ENCODE peak calls at places on chromosomes 13 and 19, in nine cellular contexts. One of them, this sample, is unnamed. For H3K9me3 and H3K27me3, the result is how much of the 10 kb centered on the place peaks cover.

GRCh38 chr13:80577951-80578670 is 237.2 kb upstream of the SPRY2 start:
- DNase-seq in pancreas: peak
- DNase-seq in PC-3: no peak
- DNase-seq in H9: no peak
- DNase-seq in tibial nerve: no peak
- DNase-seq in SJSA1: no peak
- DNase-seq in SJCRH30: no peak
- DNase-seq in MM.1S: no peak
- DNase-seq in ovary: no peak
- DNase-seq in this sample: peak

GRCh38 chr13:36674337-36675212 is 755 bp downstream of the SERTM1 start:
- DNase-seq in H9: peak
- DNase-seq in ovary: no peak
- DNase-seq in pancreas: peak
- DNase-seq in tibial nerve: no peak
- DNase-seq in SJSA1: no peak
- DNase-seq in PC-3: no peak
- DNase-seq in SJCRH30: no peak
- DNase-seq in MM.1S: no peak
- DNase-seq in this sample: peak

GRCh38 chr13:102291587-102292218 is 110.1 kb downstream of the FGF14 start:
- DNase-seq in ovary: no peak
- DNase-seq in MM.1S: no peak
- DNase-seq in pancreas: no peak
- DNase-seq in SJSA1: no peak
- DNase-seq in H9: peak
- DNase-seq in SJCRH30: no peak
- DNase-seq in tibial nerve: no peak
- DNase-seq in PC-3: no peak
- DNase-seq in this sample: no peak

GRCh38 chr13:60448907-60449510 is 52.0 kb downstream of the TDRD3 start:
- DNase-seq in SJCRH30: peak
- DNase-seq in PC-3: peak
- DNase-seq in H9: no peak
- DNase-seq in MM.1S: no peak
- DNase-seq in SJSA1: no peak
- DNase-seq in ovary: no peak
- DNase-seq in pancreas: no peak
- DNase-seq in tibial nerve: peak
- DNase-seq in this sample: no peak

GRCh38 chr19:29967623-29968022 is 25.6 kb downstream of the URI1 start:
- DNase-seq in SJCRH30: peak
- DNase-seq in SJSA1: no peak
- DNase-seq in pancreas: no peak
- DNase-seq in tibial nerve: no peak
- DNase-seq in MM.1S: no peak
- DNase-seq in ovary: no peak
- DNase-seq in PC-3: no peak
- DNase-seq in H9: no peak
- DNase-seq in this sample: no peak

GRCh38 chr13:64272681-64273080 is 2857.0 kb upstream of the PCDH20 start:
- DNase-seq in PC-3: no peak
- DNase-seq in pancreas: no peak
- DNase-seq in H9: no peak
- DNase-seq in ovary: no peak
- DNase-seq in SJSA1: no peak
- DNase-seq in MM.1S: no peak
- DNase-seq in SJCRH30: no peak
- DNase-seq in tibial nerve: no peak
- DNase-seq in this sample: no peak

GRCh38 chr13:27857271-27857670 is 62.5 kb upstream of the PDX1 start:
- DNase-seq in H9: no peak
- DNase-seq in SJSA1: no peak
- DNase-seq in pancreas: no peak
- DNase-seq in ovary: no peak
- DNase-seq in PC-3: no peak
- DNase-seq in SJCRH30: peak
- DNase-seq in MM.1S: no peak
- DNase-seq in tibial nerve: no peak
- DNase-seq in this sample: no peak

GRCh38 chr13:32639502-32640105 is 53.4 kb downstream of the PDS5B start:
- DNase-seq in H9: no peak
- DNase-seq in tibial nerve: peak
- DNase-seq in SJSA1: peak
- DNase-seq in pancreas: no peak
- DNase-seq in ovary: peak
- DNase-seq in SJCRH30: peak
- DNase-seq in PC-3: peak
- DNase-seq in MM.1S: peak
- DNase-seq in this sample: no peak

GRCh38 chr13:55999709-56000108 is 1141.0 kb upstream of the PRR20A start:
- DNase-seq in MM.1S: no peak
- DNase-seq in pancreas: no peak
- DNase-seq in H9: no peak
- DNase-seq in ovary: no peak
- DNase-seq in SJSA1: no peak
- DNase-seq in tibial nerve: no peak
- DNase-seq in PC-3: no peak
- DNase-seq in SJCRH30: peak
- DNase-seq in this sample: no peak

GRCh38 chr19:40283414-40284250 is 1.5 kb downstream of the AKT2 start:
- DNase-seq in ovary: no peak
- DNase-seq in MM.1S: no peak
- DNase-seq in SJSA1: no peak
- DNase-seq in H9: no peak
- DNase-seq in pancreas: peak
- DNase-seq in tibial nerve: no peak
- DNase-seq in SJCRH30: peak
- DNase-seq in PC-3: no peak
- DNase-seq in this sample: no peak

GRCh38 chr13:95535243-95535642 is 17.3 kb upstream of the CLDN10 start:
- DNase-seq in H9: no peak
- DNase-seq in SJSA1: peak
- DNase-seq in tibial nerve: no peak
- DNase-seq in SJCRH30: no peak
- DNase-seq in PC-3: peak
- DNase-seq in MM.1S: no peak
- DNase-seq in pancreas: no peak
- DNase-seq in ovary: no peak
- DNase-seq in this sample: peak

GRCh38 chr19:38735257-38735686 is 9.0 kb downstream of the CAPN12 start:
- DNase-seq in pancreas: peak
- DNase-seq in H9: peak
- DNase-seq in PC-3: peak
- DNase-seq in ovary: no peak
- DNase-seq in SJCRH30: no peak
- DNase-seq in MM.1S: no peak
- DNase-seq in SJSA1: peak
- DNase-seq in tibial nerve: no peak
- DNase-seq in this sample: no peak

GRCh38 chr19:19406878-19407639 is 1.6 kb downstream of the GATAD2A start:
- DNase-seq in pancreas: no peak
- DNase-seq in tibial nerve: no peak
- DNase-seq in PC-3: peak
- DNase-seq in SJSA1: peak
- DNase-seq in MM.1S: peak
- DNase-seq in ovary: no peak
- DNase-seq in SJCRH30: peak
- DNase-seq in H9: no peak
- DNase-seq in this sample: no peak

GRCh38 chr19:38642176-38642575 is 5.3 kb upstream of the ACTN4 start:
- DNase-seq in H9: no peak
- DNase-seq in PC-3: no peak
- DNase-seq in SJCRH30: no peak
- DNase-seq in MM.1S: no peak
- DNase-seq in pancreas: peak
- DNase-seq in ovary: no peak
- DNase-seq in SJSA1: no peak
- DNase-seq in tibial nerve: no peak
- DNase-seq in this sample: no peak

GRCh38 chr13:78611040-78611439 is 7.7 kb upstream of the POU4F1 start:
- DNase-seq in MM.1S: no peak
- DNase-seq in SJCRH30: peak
- DNase-seq in PC-3: no peak
- DNase-seq in H9: no peak
- DNase-seq in SJSA1: no peak
- DNase-seq in pancreas: no peak
- DNase-seq in tibial nerve: no peak
- DNase-seq in ovary: no peak
- DNase-seq in this sample: no peak

GRCh38 chr19:13990085-13990484 is 16.0 kb downstream of the RFX1 start:
- DNase-seq in SJCRH30: no peak
- DNase-seq in pancreas: no peak
- DNase-seq in MM.1S: no peak
- DNase-seq in H9: no peak
- DNase-seq in SJSA1: no peak
- DNase-seq in tibial nerve: no peak
- DNase-seq in ovary: no peak
- DNase-seq in PC-3: no peak
- DNase-seq in this sample: no peak

GRCh38 chr19:49339364-49340068 is 4.3 kb downstream of the CD37 start:
- DNase-seq in pancreas: peak
- DNase-seq in H9: peak
- DNase-seq in SJCRH30: no peak
- DNase-seq in SJSA1: no peak
- DNase-seq in MM.1S: no peak
- DNase-seq in PC-3: peak
- DNase-seq in ovary: peak
- DNase-seq in tibial nerve: peak
- DNase-seq in this sample: peak

GRCh38 chr19:2270572-2271515 is 11.1 kb downstream of the PEAK3 start:
- DNase-seq in tibial nerve: peak
- DNase-seq in ovary: peak
- DNase-seq in SJSA1: peak
- DNase-seq in H9: no peak
- DNase-seq in SJCRH30: peak
- DNase-seq in pancreas: peak
- DNase-seq in PC-3: peak
- DNase-seq in MM.1S: peak
- DNase-seq in this sample: peak

GRCh38 chr19:39327990-39328705 is 7.5 kb upstream of the LRFN1 start:
- DNase-seq in MM.1S: peak
- DNase-seq in tibial nerve: peak
- DNase-seq in SJCRH30: peak
- DNase-seq in pancreas: peak
- DNase-seq in H9: peak
- DNase-seq in ovary: peak
- DNase-seq in PC-3: peak
- DNase-seq in SJSA1: peak
- DNase-seq in this sample: peak

GRCh38 chr13:60584976-60585375 is 188.0 kb downstream of the TDRD3 start:
- DNase-seq in PC-3: no peak
- DNase-seq in pancreas: no peak
- DNase-seq in MM.1S: no peak
- DNase-seq in tibial nerve: peak
- DNase-seq in H9: peak
- DNase-seq in SJCRH30: no peak
- DNase-seq in ovary: no peak
- DNase-seq in SJSA1: no peak
- DNase-seq in this sample: no peak

GRCh38 chr13:80824231-80824630 is 483.3 kb upstream of the SPRY2 start:
- DNase-seq in SJSA1: no peak
- DNase-seq in ovary: no peak
- DNase-seq in SJCRH30: no peak
- DNase-seq in pancreas: no peak
- DNase-seq in H9: no peak
- DNase-seq in PC-3: peak
- DNase-seq in tibial nerve: peak
- DNase-seq in MM.1S: no peak
- DNase-seq in this sample: no peak

GRCh38 chr19:58558066-58558622 is at the start of gene UBE2M:
- DNase-seq in PC-3: no peak
- DNase-seq in SJSA1: peak
- DNase-seq in MM.1S: peak
- DNase-seq in tibial nerve: peak
- DNase-seq in pancreas: peak
- DNase-seq in SJCRH30: peak
- DNase-seq in ovary: peak
- DNase-seq in H9: peak
- DNase-seq in this sample: peak

GRCh38 chr19:52585604-52586003 is 15.5 kb downstream of the ZNF701 start:
- DNase-seq in ovary: no peak
- DNase-seq in SJCRH30: no peak
- DNase-seq in pancreas: no peak
- DNase-seq in H9: no peak
- DNase-seq in MM.1S: no peak
- DNase-seq in SJSA1: no peak
- DNase-seq in PC-3: no peak
- DNase-seq in tibial nerve: no peak
- DNase-seq in this sample: no peak
- H3K9me3 ChIP-seq in ovary: under half
- H3K9me3 ChIP-seq in SJCRH30: under half
- H3K9me3 ChIP-seq in pancreas: under half
- H3K9me3 ChIP-seq in H9: under half
- H3K9me3 ChIP-seq in MM.1S: under half
- H3K9me3 ChIP-seq in SJSA1: under half
- H3K9me3 ChIP-seq in PC-3: under half
- H3K9me3 ChIP-seq in tibial nerve: under half
- H3K9me3 ChIP-seq in this sample: half or more

GRCh38 chr19:5448374-5448773 is 6.8 kb upstream of the ZNRF4 start:
- DNase-seq in ovary: no peak
- DNase-seq in H9: no peak
- DNase-seq in SJSA1: no peak
- DNase-seq in tibial nerve: no peak
- DNase-seq in MM.1S: no peak
- DNase-seq in SJCRH30: no peak
- DNase-seq in PC-3: no peak
- DNase-seq in pancreas: no peak
- DNase-seq in this sample: no peak
- H3K27me3 ChIP-seq in ovary: under half
- H3K27me3 ChIP-seq in H9: under half
- H3K27me3 ChIP-seq in SJSA1: under half
- H3K27me3 ChIP-seq in tibial nerve: under half
- H3K27me3 ChIP-seq in MM.1S: half or more
- H3K27me3 ChIP-seq in SJCRH30: under half
- H3K27me3 ChIP-seq in PC-3: under half
- H3K27me3 ChIP-seq in pancreas: under half
- H3K27me3 ChIP-seq in this sample: half or more

DNA sequence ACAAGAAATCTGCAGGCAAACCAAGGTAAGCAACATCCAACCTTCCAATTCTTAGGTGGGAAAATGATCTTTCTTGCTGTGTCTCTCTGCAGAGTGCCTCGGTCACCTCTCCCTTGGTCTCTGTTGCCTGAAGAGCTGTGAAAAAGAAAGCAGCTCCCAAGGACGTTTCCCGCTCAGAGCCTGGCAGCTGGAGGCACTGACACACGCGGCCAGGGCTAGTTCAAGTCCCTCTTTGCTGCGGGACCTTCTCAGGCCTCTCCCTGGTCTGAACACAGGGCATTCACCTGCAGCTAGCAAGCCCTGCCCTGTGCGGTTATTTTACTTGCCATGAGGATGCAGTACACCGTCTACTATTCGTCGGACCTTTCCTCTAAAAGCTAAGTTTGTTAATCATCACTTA is 3.8 kb downstream of the MED26 start:
- DNase-seq in SJSA1: no peak
- DNase-seq in MM.1S: no peak
- DNase-seq in ovary: no peak
- DNase-seq in H9: no peak
- DNase-seq in SJCRH30: no peak
- DNase-seq in PC-3: no peak
- DNase-seq in pancreas: no peak
- DNase-seq in tibial nerve: no peak
- DNase-seq in this sample: no peak
- H3K27ac ChIP-seq in SJSA1: no peak
- H3K27ac ChIP-seq in MM.1S: peak
- H3K27ac ChIP-seq in ovary: no peak
- H3K27ac ChIP-seq in H9: no peak
- H3K27ac ChIP-seq in SJCRH30: no peak
- H3K27ac ChIP-seq in PC-3: no peak
- H3K27ac ChIP-seq in pancreas: no peak
- H3K27ac ChIP-seq in tibial nerve: no peak
- H3K27ac ChIP-seq in this sample: peak

GRCh38 chr19:41769608-41770007 is 14.3 kb downstream of the CEACAM6 start:
- DNase-seq in H9: no peak
- DNase-seq in MM.1S: no peak
- DNase-seq in SJSA1: no peak
- DNase-seq in SJCRH30: no peak
- DNase-seq in PC-3: no peak
- DNase-seq in pancreas: no peak
- DNase-seq in ovary: no peak
- DNase-seq in tibial nerve: no peak
- DNase-seq in this sample: no peak
- H3K9me3 ChIP-seq in H9: under half
- H3K9me3 ChIP-seq in MM.1S: under half
- H3K9me3 ChIP-seq in SJSA1: under half
- H3K9me3 ChIP-seq in SJCRH30: under half
- H3K9me3 ChIP-seq in PC-3: under half
- H3K9me3 ChIP-seq in pancreas: under half
- H3K9me3 ChIP-seq in ovary: under half
- H3K9me3 ChIP-seq in tibial nerve: under half
- H3K9me3 ChIP-seq in this sample: under half